ENCODE peak calls at places on chromosome 18, in five cellular contexts. P, K, A, G and L are unnamed samples.

GRCh38 chr18:70422061-70422965 is 133.5 kb downstream of the SOCS6 start:
- DNase-seq in P (no peak), K (no peak), A (no peak), G (no peak), L (no peak)

GRCh38 chr18:23238152-23238531 is 102.9 kb downstream of the CABLES1 start:
- DNase-seq in P (no peak), K (no peak), A (no peak), G (no peak), L (no peak)

GRCh38 chr18:77096936-77097886 is 35.4 kb downstream of the MBP start:
- DNase-seq in P (no peak), K (no peak), A (peak), G (no peak), L (no peak)

GRCh38 chr18:10340821-10341220 is 113.6 kb upstream of the APCDD1 start:
- DNase-seq in P (no peak), K (no peak), A (no peak), G (no peak), L (no peak)

GRCh38 chr18:10303171-10303570 is 151.3 kb upstream of the APCDD1 start:
- DNase-seq in P (no peak), K (no peak), A (no peak), G (no peak), L (no peak)

GRCh38 chr18:76487782-76488181 is 7.3 kb downstream of the ZNF516 start:
- DNase-seq in P (no peak), K (no peak), A (peak), G (no peak), L (no peak)

GRCh38 chr18:25176516-25177042 is 175.4 kb downstream of the ZNF521 start:
- DNase-seq in P (no peak), K (no peak), A (no peak), G (no peak), L (no peak)

GRCh38 chr18:11279461-11279860 is 130.1 kb upstream of the PIEZO2 start:
- DNase-seq in P (no peak), K (no peak), A (no peak), G (no peak), L (no peak)

GRCh38 chr18:75063615-75064512 is 145.1 kb downstream of the PTGR3 start:
- DNase-seq in P (no peak), K (no peak), A (no peak), G (no peak), L (no peak)

GRCh38 chr18:8389391-8390340 is 219.6 kb upstream of the RAB12 start:
- DNase-seq in P (peak), K (no peak), A (peak), G (no peak), L (no peak)

GRCh38 chr18:32383040-32383819 is 87.5 kb downstream of the GAREM1 start:
- DNase-seq in P (no peak), K (no peak), A (no peak), G (no peak), L (no peak)

GRCh38 chr18:49021433-49022129 is 70.8 kb upstream of the SMAD7 start:
- DNase-seq in P (peak), K (peak), A (peak), G (peak), L (peak)

GRCh38 chr18:59813942-59814341 is 85.9 kb upstream of the PMAIP1 start:
- DNase-seq in P (no peak), K (no peak), A (no peak), G (no peak), L (no peak)

GRCh38 chr18:57836557-57836956 is 33.4 kb upstream of the ATP8B1 start:
- DNase-seq in P (no peak), K (no peak), A (no peak), G (no peak), L (no peak)

GRCh38 chr18:22912835-22913234 is 20.3 kb upstream of the RBBP8 start:
- DNase-seq in P (no peak), K (no peak), A (no peak), G (no peak), L (no peak)

GRCh38 chr18:48034651-48035555 is 104.4 kb upstream of the SMAD2 start:
- DNase-seq in P (no peak), K (no peak), A (peak), G (no peak), L (no peak)

GRCh38 chr18:22844184-22844583 is 88.9 kb upstream of the RBBP8 start:
- DNase-seq in P (no peak), K (no peak), A (no peak), G (no peak), L (no peak)

GRCh38 chr18:50096766-50097435 is 98.0 kb downstream of the MYO5B start:
- DNase-seq in P (no peak), K (no peak), A (no peak), G (no peak), L (no peak)

GRCh38 chr18:22427797-22428549 is 10.3 kb upstream of the CTAGE1 start:
- DNase-seq in P (no peak), K (no peak), A (no peak), G (no peak), L (no peak)

GRCh38 chr18:68394705-68395104 is 320.2 kb downstream of the TMX3 start:
- DNase-seq in P (no peak), K (no peak), A (no peak), G (no peak), L (no peak)

GRCh38 chr18:36191711-36192110 is 4.4 kb downstream of the MOCOS start:
- DNase-seq in P (no peak), K (no peak), A (no peak), G (no peak), L (no peak)

GRCh38 chr18:63444567-63444966 is 22.3 kb upstream of the VPS4B start:
- DNase-seq in P (no peak), K (no peak), A (no peak), G (no peak), L (no peak)

GRCh38 chr18:67508146-67508545 is 8.4 kb downstream of the DSEL start:
- DNase-seq in P (no peak), K (no peak), A (no peak), G (no peak), L (no peak)

GRCh38 chr18:46677609-46678470 is 20.8 kb upstream of the LOXHD1 start:
- DNase-seq in P (no peak), K (no peak), A (peak), G (no peak), L (no peak)

GRCh38 chr18:63319383-63320040 is at the start of gene BCL2:
- DNase-seq in P (peak), K (no peak), A (peak), G (no peak), L (no peak)

GRCh38 chr18:13541621-13542519 is 184.5 kb downstream of the FAM210A start:
- DNase-seq in P (peak), K (no peak), A (peak), G (no peak), L (no peak)

GRCh38 chr18:6960656-6961055 is 156.9 kb downstream of the LAMA1 start:
- DNase-seq in P (no peak), K (no peak), A (no peak), G (no peak), L (no peak)

GRCh38 chr18:32735781-32736180 is 37.0 kb downstream of the KLHL14 start:
- DNase-seq in P (no peak), K (no peak), A (no peak), G (no peak), L (no peak)

GRCh38 chr18:45464619-45465018 is 150.7 kb upstream of the SLC14A2 start:
- DNase-seq in P (no peak), K (no peak), A (no peak), G (no peak), L (no peak)

GRCh38 chr18:46756172-46756558 is 688 bp downstream of the ST8SIA5 start:
- DNase-seq in P (no peak), K (no peak), A (peak), G (no peak), L (no peak)

GRCh38 chr18:6521804-6522418 is 107.2 kb upstream of the L3MBTL4 start:
- DNase-seq in P (no peak), K (no peak), A (peak), G (no peak), L (no peak)

GRCh38 chr18:7224198-7224597 is 6.7 kb upstream of the LRRC30 start:
- DNase-seq in P (no peak), K (no peak), A (no peak), G (no peak), L (no peak)

GRCh38 chr18:12460874-12461273 is 53.1 kb downstream of the PRELID3A start:
- DNase-seq in P (no peak), K (no peak), A (no peak), G (no peak), L (no peak)

GRCh38 chr18:63881851-63882250 is 5.7 kb upstream of the SERPINB2 start:
- DNase-seq in P (no peak), K (no peak), A (no peak), G (no peak), L (no peak)

GRCh38 chr18:12304351-12305210 is 3.5 kb upstream of the TUBB6 start:
- DNase-seq in P (no peak), K (no peak), A (no peak), G (no peak), L (no peak)

GRCh38 chr18:34522627-34523026 is 187.5 kb upstream of the DTNA start:
- DNase-seq in P (peak), K (no peak), A (no peak), G (no peak), L (no peak)

GRCh38 chr18:2857491-2858063 is 10.8 kb downstream of the EMILIN2 start:
- DNase-seq in P (no peak), K (no peak), A (no peak), G (no peak), L (no peak)